ENCODE peak calls at places on chromosomes 2 and 18, in four cellular contexts. R, G, E and A are unnamed samples.
A peak's percentile ranks its signal among the peaks of the same experiment; 100 is the strongest.

GRCh38 chr18:12904012-12904516 is 20.0 kb upstream of the PTPN2 start:
- DNase-seq in R (no peak), G (peak; percentile 8), E (no peak), A (no peak)

GRCh38 chr2:234287650-234288049 is 209.2 kb downstream of the ARL4C start:
- DNase-seq in R (no peak), G (no peak), E (no peak), A (no peak)

GRCh38 chr2:7269993-7270392 is 352.8 kb downstream of the RNF144A start:
- DNase-seq in R (no peak), G (no peak), E (no peak), A (no peak)

GRCh38 chr2:69936913-69937312 is 22.0 kb downstream of the MXD1 start:
- DNase-seq in R (peak; percentile 28), G (peak; percentile 63), E (no peak), A (no peak)

GRCh38 chr2:149858916-149859634 is 271.5 kb upstream of the MMADHC start:
- DNase-seq in R (peak; percentile 75), G (no peak), E (no peak), A (no peak)

GRCh38 chr2:48715042-48715899 is 40.3 kb downstream of the LHCGR start:
- DNase-seq in R (peak; percentile 96), G (no peak), E (no peak), A (no peak)

GRCh38 chr2:214328941-214329340 is 81.9 kb upstream of the VWC2L start:
- DNase-seq in R (no peak), G (peak; percentile 30), E (no peak), A (no peak)

GRCh38 chr2:60936757-60937156 is 55.4 kb downstream of the REL start:
- DNase-seq in R (no peak), G (no peak), E (no peak), A (no peak)

GRCh38 chr2:113940891-113941290 is 51.0 kb downstream of the ACTR3 start:
- DNase-seq in R (peak; percentile 59), G (no peak), E (no peak), A (no peak)

GRCh38 chr2:216733046-216733445 is 37.7 kb upstream of the IGFBP5 start:
- DNase-seq in R (no peak), G (no peak), E (no peak), A (no peak)

GRCh38 chr18:54899500-54899899 is 59.8 kb downstream of the CCDC68 start:
- DNase-seq in R (no peak), G (no peak), E (no peak), A (no peak)

GRCh38 chr2:145775591-145775990 is 1255.7 kb upstream of the ZEB2 start:
- DNase-seq in R (no peak), G (no peak), E (no peak), A (no peak)

GRCh38 chr2:215104226-215104625 is 34.2 kb downstream of the ABCA12 start:
- DNase-seq in R (no peak), G (no peak), E (no peak), A (no peak)

GRCh38 chr18:69758458-69758857 is 189.2 kb downstream of the CD226 start:
- DNase-seq in R (peak; percentile 75), G (no peak), E (no peak), A (no peak)

GRCh38 chr2:158644139-158644538 is 151.0 kb upstream of the DAPL1 start:
- DNase-seq in R (peak; percentile 92), G (no peak), E (no peak), A (no peak)

GRCh38 chr18:38940863-38941531 is 1375.4 kb upstream of the CELF4 start:
- DNase-seq in R (peak; percentile 53), G (peak; percentile 53), E (no peak), A (no peak)

GRCh38 chr2:8132371-8132831 is 549.5 kb upstream of the ID2 start:
- DNase-seq in R (no peak), G (no peak), E (no peak), A (no peak)

GRCh38 chr2:95260028-95261023 is 13.9 kb upstream of the PROM2 start:
- DNase-seq in R (peak; percentile 7), G (peak; percentile 23), E (no peak), A (no peak)

GRCh38 chr2:158102446-158102845 is 770 bp downstream of the UPP2 start:
- DNase-seq in R (no peak), G (no peak), E (no peak), A (no peak)

GRCh38 chr2:112031916-112032582 is 23.0 kb upstream of the TMEM87B start:
- DNase-seq in R (no peak), G (peak; percentile 59), E (no peak), A (no peak)

GRCh38 chr2:146940016-146940685 is 904.7 kb upstream of the ACVR2A start:
- DNase-seq in R (no peak), G (no peak), E (no peak), A (no peak)

GRCh38 chr18:50429207-50429948 is 54.5 kb downstream of the SKA1 start:
- DNase-seq in R (peak; percentile 12), G (peak; percentile 46), E (no peak), A (no peak)

GRCh38 chr2:108607706-108608301 is 73.5 kb downstream of the LIMS1 start:
- DNase-seq in R (peak; percentile 59), G (peak; percentile 69), E (no peak), A (no peak)

GRCh38 chr18:61589724-61590065 is 256.5 kb downstream of the CDH20 start:
- DNase-seq in R (peak; percentile 86), G (no peak), E (no peak), A (no peak)

GRCh38 chr2:108412995-108413726 is 35.4 kb downstream of the SULT1C4 start:
- DNase-seq in R (peak; percentile 91), G (no peak), E (no peak), A (no peak)

GRCh38 chr2:185796758-185797157 is 58.2 kb downstream of the FSIP2 start:
- DNase-seq in R (no peak), G (no peak), E (no peak), A (no peak)

GRCh38 chr2:218257390-218257981 is 3.3 kb upstream of the GPBAR1 start:
- DNase-seq in R (no peak), G (peak; percentile 81), E (peak; percentile 94), A (peak; percentile 85)

GRCh38 chr2:234286118-234286598 is 210.7 kb downstream of the ARL4C start:
- DNase-seq in R (peak; percentile 71), G (no peak), E (no peak), A (no peak)

GRCh38 chr2:232506713-232507112 is 13.5 kb upstream of the PRSS56 start:
- DNase-seq in R (no peak), G (no peak), E (no peak), A (no peak)

GRCh38 chr2:23940262-23940975 is at the start of gene UBXN2A:
- DNase-seq in R (peak; percentile 77), G (peak; percentile 93), E (peak; percentile 85), A (peak; percentile 80)
- H2AK5ac ChIP-seq in R (peak within 1 kb of the TSS; percentile 57), G (no peak within 1 kb of the TSS), E (no peak within 1 kb of the TSS), A (no peak within 1 kb of the TSS)

GRCh38 chr18:66724664-66725356 is 120.9 kb upstream of the CDH19 start:
- DNase-seq in R (no peak), G (no peak), E (no peak), A (no peak)

GRCh38 chr18:66727991-66728390 is 124.1 kb upstream of the CDH19 start:
- DNase-seq in R (no peak), G (no peak), E (no peak), A (no peak)

DNA sequence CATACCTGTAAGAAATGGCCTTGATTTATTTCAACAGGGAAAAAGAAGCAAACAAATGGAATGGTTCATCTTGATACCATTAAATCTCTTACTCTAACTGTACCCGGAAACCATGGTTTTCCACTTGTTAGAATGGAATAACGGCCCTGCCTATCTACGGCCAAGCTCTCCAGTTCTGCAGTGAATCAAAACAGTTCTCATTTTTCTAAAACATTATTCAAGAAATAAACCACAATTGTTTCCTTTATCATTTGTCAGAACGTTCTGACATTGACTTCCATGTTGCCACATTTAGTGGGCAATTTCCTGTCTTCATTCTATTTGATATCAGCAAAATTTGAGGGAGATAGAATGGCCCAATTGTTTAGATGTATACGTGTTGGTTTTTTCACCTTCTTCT is 118.8 kb upstream of the CDH19 start:
- DNase-seq in R (no peak), G (no peak), E (no peak), A (no peak)
- H3K56ac ChIP-seq in R (no peak overlapping the region), G (no peak overlapping the region), E (no peak overlapping the region), A (no peak overlapping the region)

DNA sequence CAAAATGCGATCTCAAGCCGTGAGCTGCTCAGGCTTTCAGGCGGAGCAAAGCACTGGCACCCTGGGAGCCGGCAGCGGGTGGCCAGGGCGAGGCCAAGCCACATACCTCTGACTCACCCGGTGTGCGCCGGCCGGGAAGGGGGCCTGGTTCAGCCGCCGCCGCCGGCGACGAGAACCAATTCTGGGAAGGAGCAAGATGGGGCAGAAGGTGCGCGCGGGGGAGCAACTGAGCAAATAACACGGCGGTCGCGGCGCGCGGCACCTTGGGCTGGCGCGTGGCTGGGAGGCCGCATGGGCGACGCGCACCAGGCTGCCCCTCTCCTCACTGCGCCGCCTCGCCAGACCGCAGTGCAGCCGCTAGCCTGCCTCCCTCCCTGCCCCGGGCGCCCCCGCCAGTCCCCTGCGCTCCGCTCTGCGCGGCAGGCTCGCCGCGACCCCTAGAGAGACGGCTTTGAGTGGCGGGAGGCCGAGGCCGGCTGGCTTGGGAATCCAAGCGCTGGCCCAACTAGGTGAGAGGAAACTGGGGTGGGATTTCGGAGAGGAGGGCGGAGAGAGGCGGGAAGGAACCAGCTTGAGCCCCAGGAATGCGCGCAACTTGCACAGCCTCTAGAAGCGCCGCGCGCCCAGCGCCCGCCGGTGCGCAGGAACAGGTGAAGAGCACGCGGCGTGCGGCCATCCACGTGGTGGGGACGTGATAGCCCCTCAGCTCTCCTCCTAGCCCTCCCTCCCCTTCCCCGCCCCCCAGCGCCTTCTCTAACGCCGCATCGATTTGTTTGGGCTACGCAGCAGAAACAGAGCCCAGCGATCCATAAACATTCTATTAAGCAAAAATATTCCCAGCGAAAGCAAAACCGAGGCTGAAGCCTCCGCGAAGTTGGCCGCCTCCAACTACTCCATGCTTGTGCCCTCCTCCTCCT is 3.3 kb downstream of the NRP2 start:
- DNase-seq in R (peak; percentile 67), G (peak; percentile 89), E (peak; percentile 78), A (peak; percentile 76)
- H2AK5ac ChIP-seq in R (no peak overlapping the region), G (no peak overlapping the region), E (no peak overlapping the region), A (no peak overlapping the region)

DNA sequence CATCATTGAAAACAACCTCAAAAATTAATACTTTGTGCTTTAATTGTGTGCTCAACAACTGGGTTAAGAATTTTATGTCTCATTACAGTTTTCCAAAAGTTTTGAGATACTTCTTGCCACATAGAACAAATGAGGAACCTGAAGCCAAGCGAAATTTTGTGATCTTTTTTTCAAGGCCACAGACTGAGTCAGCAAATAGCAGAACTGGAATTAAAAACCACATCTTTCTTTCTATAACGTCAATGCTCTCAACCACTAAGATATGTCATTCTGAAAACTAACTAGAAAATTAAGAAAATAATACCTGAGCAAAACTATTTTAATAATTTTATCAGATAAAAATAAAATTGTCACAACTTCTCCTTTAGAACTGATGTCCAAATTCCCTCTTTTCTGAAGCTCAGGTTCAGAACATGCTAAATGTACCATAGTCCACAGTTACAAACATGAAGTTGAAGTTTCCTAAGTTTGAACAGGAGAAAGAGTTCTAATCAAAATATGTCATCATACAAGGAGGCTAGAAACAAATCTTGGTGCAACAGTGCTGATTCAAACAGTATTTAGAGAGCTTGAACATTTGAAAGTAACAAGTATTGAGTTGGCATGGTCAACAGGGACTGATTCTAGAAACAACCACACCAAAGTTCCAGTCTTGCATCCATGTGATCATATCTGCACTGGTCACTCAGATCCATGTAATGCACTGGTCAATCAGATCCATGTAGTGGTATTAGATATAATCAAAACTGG is 27.6 kb upstream of the CALCRL start:
- DNase-seq in R (no peak), G (no peak), E (no peak), A (no peak)
- H3K56ac ChIP-seq in R (no peak overlapping the region), G (no peak overlapping the region), E (no peak overlapping the region), A (no peak overlapping the region)

GRCh38 chr2:239832995-239833727 is 192.0 kb downstream of the NDUFA10 start:
- DNase-seq in R (no peak), G (no peak), E (peak; percentile 35), A (peak; percentile 12)
- H2AK5ac ChIP-seq in R (no peak overlapping the region), G (no peak overlapping the region), E (no peak overlapping the region), A (no peak overlapping the region)